ENCODE peak calls at places on chromosomes 6 and 20, in five cellular contexts. U, T, P, F and S are unnamed samples.

GRCh38 chr6:28335040-28335563 is 846 bp downstream of the ZSCAN31 start:
- DNase-seq in U (no peak), T (no peak), P (no peak), F (no peak), S (no peak)

GRCh38 chr6:113048741-113049140 is 701.6 kb downstream of the RFPL4B start:
- DNase-seq in U (no peak), T (no peak), P (no peak), F (peak), S (no peak)

GRCh38 chr20:60970601-60971000 is 281.5 kb upstream of the CDH4 start:
- DNase-seq in U (no peak), T (no peak), P (no peak), F (no peak), S (no peak)

GRCh38 chr6:27505209-27506027 is 32.5 kb upstream of the ZNF184 start:
- DNase-seq in U (peak), T (no peak), P (no peak), F (peak), S (no peak)

GRCh38 chr20:10312111-10312510 is 93.5 kb downstream of the SNAP25 start:
- DNase-seq in U (no peak), T (no peak), P (no peak), F (peak), S (no peak)

GRCh38 chr6:28940294-28940858 is 16.6 kb upstream of the TRIM27 start:
- DNase-seq in U (no peak), T (no peak), P (peak), F (peak), S (peak)

GRCh38 chr6:105294129-105294528 is 108.8 kb downstream of the PREP start:
- DNase-seq in U (no peak), T (no peak), P (no peak), F (no peak), S (no peak)

GRCh38 chr20:64188682-64189529 is 24.7 kb downstream of the MYT1 start:
- DNase-seq in U (no peak), T (peak), P (no peak), F (peak), S (no peak)

GRCh38 chr6:132973556-132973993 is 159.2 kb downstream of the RPS12 start:
- DNase-seq in U (no peak), T (no peak), P (no peak), F (no peak), S (no peak)

GRCh38 chr6:105545947-105546710 is 143.2 kb upstream of the PREP start:
- DNase-seq in U (no peak), T (no peak), P (no peak), F (peak), S (no peak)

GRCh38 chr6:49342410-49342809 is 120.6 kb downstream of the MMUT start:
- DNase-seq in U (no peak), T (no peak), P (no peak), F (no peak), S (no peak)

GRCh38 chr20:37901667-37902503 is 1.0 kb upstream of the VSTM2L start:
- DNase-seq in U (no peak), T (peak), P (no peak), F (peak), S (no peak)

GRCh38 chr20:31543966-31544598 is 29.8 kb downstream of the HM13 start:
- DNase-seq in U (no peak), T (no peak), P (no peak), F (peak), S (no peak)

GRCh38 chr6:142485256-142485655 is 183.4 kb downstream of the ADGRG6 start:
- DNase-seq in U (no peak), T (no peak), P (no peak), F (peak), S (no peak)

GRCh38 chr20:40468759-40469158 is 220.3 kb downstream of the MAFB start:
- DNase-seq in U (no peak), T (no peak), P (no peak), F (no peak), S (no peak)

GRCh38 chr20:23131766-23132165 is 45.6 kb upstream of the CD93 start:
- DNase-seq in U (no peak), T (no peak), P (no peak), F (peak), S (no peak)

GRCh38 chr6:147216915-147217314 is 12.7 kb downstream of the STXBP5 start:
- DNase-seq in U (no peak), T (no peak), P (no peak), F (no peak), S (no peak)